ENCODE peak calls at places on chromosome 5, in six cellular contexts. E is CD4-positive, alpha-beta memory T cell; D is lower lobe of right lung; S is cardiac muscle cell; L is hepatocyte; Z is ovary. K is an unnamed sample.

GRCh38 chr5:86664173-86664572 is 46.4 kb downstream of the COX7C start:
- DNase-seq in E (no peak), D (no peak), S (no peak), L (no peak), Z (no peak), K (no peak)

GRCh38 chr5:128253224-128253623 is 169.7 kb downstream of the SLC12A2 start:
- DNase-seq in E (no peak), D (no peak), S (no peak), L (no peak), Z (no peak), K (no peak)

GRCh38 chr5:38291355-38291754 is 33.0 kb downstream of the EGFLAM start:
- DNase-seq in E (no peak), D (no peak), S (no peak), L (no peak), Z (no peak), K (no peak)

GRCh38 chr5:77852514-77853352 is 76.6 kb upstream of the TBCA start:
- DNase-seq in E (no peak), D (no peak), S (peak), L (peak), Z (peak), K (peak)

GRCh38 chr5:98581416-98581999 is 192.0 kb upstream of the RGMB start:
- DNase-seq in E (no peak), D (no peak), S (no peak), L (no peak), Z (no peak), K (no peak)

GRCh38 chr5:106312360-106312759 is 1358.4 kb downstream of the EFNA5 start:
- DNase-seq in E (no peak), D (no peak), S (no peak), L (no peak), Z (no peak), K (no peak)

GRCh38 chr5:171615201-171616001 is 170.2 kb upstream of the SMIM23 start:
- DNase-seq in E (no peak), D (peak), S (peak), L (peak), Z (no peak), K (no peak)

GRCh38 chr5:180353226-180353962 is at the start of gene GFPT2:
- DNase-seq in E (peak), D (peak), S (peak), L (peak), Z (peak), K (peak)

GRCh38 chr5:43036856-43037711 is 3.0 kb downstream of the ANXA2R start:
- DNase-seq in E (no peak), D (no peak), S (no peak), L (no peak), Z (no peak), K (no peak)

GRCh38 chr5:34535433-34535832 is 120.7 kb upstream of the RAI14 start:
- DNase-seq in E (no peak), D (no peak), S (no peak), L (no peak), Z (no peak), K (no peak)

GRCh38 chr5:72018158-72018803 is 89.0 kb upstream of the MAP1B start:
- DNase-seq in E (peak), D (peak), S (peak), L (peak), Z (peak), K (no peak)

GRCh38 chr5:150172147-150172546 is 5.6 kb downstream of the CDX1 start:
- DNase-seq in E (no peak), D (no peak), S (no peak), L (no peak), Z (no peak), K (no peak)

GRCh38 chr5:19462019-19462418 is 526.0 kb downstream of the CDH18 start:
- DNase-seq in E (no peak), D (no peak), S (no peak), L (no peak), Z (no peak), K (no peak)

GRCh38 chr5:53779541-53779981 is 219.1 kb downstream of the NDUFS4 start:
- DNase-seq in E (no peak), D (no peak), S (no peak), L (no peak), Z (no peak), K (no peak)

GRCh38 chr5:117315170-117315569 is 740.5 kb upstream of the SEMA6A start:
- DNase-seq in E (no peak), D (no peak), S (no peak), L (no peak), Z (no peak), K (no peak)
- H3K27ac ChIP-seq in E (no peak), D (no peak), S (no peak), L (no peak), Z (no peak), K (no peak)

GRCh38 chr5:141485305-141486055 is 650 bp downstream of the PCDHGC4 start:
- DNase-seq in E (no peak), D (no peak), S (no peak), L (no peak), Z (peak), K (no peak)

GRCh38 chr5:141483842-141484241 is 988 bp upstream of the PCDHGC4 start:
- DNase-seq in E (no peak), D (no peak), S (no peak), L (no peak), Z (no peak), K (no peak)

GRCh38 chr5:141486091-141486490 is 1.3 kb downstream of the PCDHGC4 start:
- DNase-seq in E (no peak), D (no peak), S (no peak), L (no peak), Z (no peak), K (no peak)

GRCh38 chr5:141487131-141487530 is 1.8 kb upstream of the PCDHGC5 start:
- DNase-seq in E (no peak), D (no peak), S (no peak), L (no peak), Z (no peak), K (no peak)

GRCh38 chr5:141484499-141485304 is at the start of gene PCDHGC4:
- DNase-seq in E (no peak), D (no peak), S (peak), L (peak), Z (no peak), K (no peak)
- H3K27ac ChIP-seq in E (no peak), D (no peak), S (no peak), L (no peak), Z (no peak), K (no peak)

DNA sequence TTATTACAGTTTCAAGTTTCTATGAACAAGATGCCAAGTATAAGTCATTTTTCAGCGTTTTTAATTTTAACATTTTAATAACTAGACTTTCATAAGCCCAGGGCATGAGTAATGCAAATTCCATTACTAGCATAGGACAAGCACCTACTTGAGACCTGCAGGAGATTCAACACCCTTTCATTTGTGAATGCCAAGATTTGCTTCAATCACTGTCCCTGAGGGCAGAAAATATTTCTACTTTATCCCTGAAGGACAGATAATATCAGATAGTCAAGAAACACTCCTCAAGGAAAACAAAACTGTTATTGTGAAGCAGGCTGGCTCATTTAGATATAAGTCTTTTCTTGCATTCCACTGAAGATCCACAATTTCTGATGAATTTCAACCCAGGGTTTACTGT is 27.7 kb upstream of the ZNF622 start:
- DNase-seq in E (no peak), D (no peak), S (no peak), L (no peak), Z (no peak), K (no peak)
- H3K27ac ChIP-seq in E (no peak), D (peak), S (no peak), L (no peak), Z (no peak), K (no peak)

GRCh38 chr5:121396716-121397115 is 455.0 kb upstream of the FTMT start:
- DNase-seq in E (no peak), D (no peak), S (no peak), L (no peak), Z (no peak), K (no peak)

GRCh38 chr5:121399879-121400278 is 451.8 kb upstream of the FTMT start:
- DNase-seq in E (no peak), D (no peak), S (no peak), L (no peak), Z (no peak), K (no peak)
- H3K27ac ChIP-seq in E (no peak), D (no peak), S (no peak), L (no peak), Z (no peak), K (no peak)

DNA sequence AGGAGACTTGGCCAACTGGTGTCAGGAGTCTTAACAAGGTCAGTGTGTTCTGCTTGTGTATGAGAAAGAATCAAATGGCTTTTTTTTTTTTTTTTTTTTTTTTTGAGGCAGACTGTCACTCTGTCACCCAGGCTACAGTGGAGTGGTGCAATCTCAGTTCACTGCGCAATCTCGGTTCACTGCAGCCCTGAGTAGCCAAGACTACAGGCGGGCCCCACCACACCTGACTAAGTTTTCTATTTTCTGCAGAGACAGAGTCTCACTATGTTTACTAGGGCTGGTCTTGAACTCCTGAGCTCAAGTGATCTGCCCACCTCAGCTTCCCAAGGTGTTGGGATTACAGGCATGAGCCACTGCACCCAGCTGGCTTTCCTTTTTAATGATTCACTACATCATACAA is 3.0 kb upstream of the IL7R start:
- DNase-seq in E (peak), D (peak), S (no peak), L (no peak), Z (peak), K (no peak)
- H3K27ac ChIP-seq in E (peak), D (peak), S (no peak), L (no peak), Z (no peak), K (no peak)

DNA sequence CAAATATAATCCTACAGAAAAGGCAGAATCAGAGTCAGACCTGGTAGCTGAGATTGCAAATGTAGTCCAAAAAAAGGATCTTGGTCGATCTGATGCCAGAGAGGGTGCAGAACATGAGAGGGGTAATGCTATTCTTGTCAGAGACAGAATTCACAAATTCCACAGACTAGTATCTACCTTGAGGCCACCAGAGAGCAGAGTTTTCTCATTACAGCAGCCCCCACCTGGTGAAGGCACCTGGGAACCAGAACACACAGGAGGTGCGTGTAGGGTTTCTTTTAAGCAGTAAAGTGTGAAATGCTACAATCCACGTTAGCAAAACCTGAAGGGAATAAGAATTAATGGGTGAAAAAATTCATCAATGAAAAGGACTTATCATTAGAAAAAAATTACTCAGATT is 145.8 kb downstream of the GIN1 start:
- DNase-seq in E (no peak), D (no peak), S (no peak), L (no peak), Z (no peak), K (no peak)
- H3K27ac ChIP-seq in E (no peak), D (no peak), S (no peak), L (no peak), Z (no peak), K (no peak)

GRCh38 chr5:173880306-173880985 is 7.7 kb upstream of the CPEB4 start:
- DNase-seq in E (no peak), D (no peak), S (no peak), L (no peak), Z (no peak), K (no peak)
- H3K27ac ChIP-seq in E (no peak), D (no peak), S (no peak), L (no peak), Z (no peak), K (no peak)

K was measured in substantia nigra.